ENCODE peak calls at places on chromosomes 3 and 15, in six cellular contexts. One of them, this sample, is unnamed.

GRCh38 chr15:72196409-72197044 is 1.1 kb downstream of the GRAMD2A start:
- DNase-seq in ACHN: no peak
- DNase-seq in HTR-8/SVneo: no peak
- DNase-seq in lower lobe of right lung: no peak
- DNase-seq in amniotic stem cell: no peak
- DNase-seq in T-helper 9 cell: no peak
- DNase-seq in this sample: no peak

GRCh38 chr3:33278106-33278672 is 947 bp downstream of the FBXL2 start:
- DNase-seq in lower lobe of right lung: no peak
- DNase-seq in ACHN: peak
- DNase-seq in T-helper 9 cell: no peak
- DNase-seq in HTR-8/SVneo: no peak
- DNase-seq in amniotic stem cell: no peak
- DNase-seq in this sample: no peak

GRCh38 chr3:127637546-127637945 is 8.6 kb downstream of the PODXL2 start:
- DNase-seq in amniotic stem cell: no peak
- DNase-seq in HTR-8/SVneo: no peak
- DNase-seq in lower lobe of right lung: no peak
- DNase-seq in ACHN: no peak
- DNase-seq in T-helper 9 cell: no peak
- DNase-seq in this sample: no peak

GRCh38 chr3:23113455-23114171 is 89.5 kb upstream of the UBE2E2 start:
- DNase-seq in ACHN: no peak
- DNase-seq in lower lobe of right lung: no peak
- DNase-seq in T-helper 9 cell: no peak
- DNase-seq in amniotic stem cell: no peak
- DNase-seq in HTR-8/SVneo: no peak
- DNase-seq in this sample: no peak

GRCh38 chr3:194367992-194368841 is 1.3 kb downstream of the LRRC15 start:
- DNase-seq in HTR-8/SVneo: no peak
- DNase-seq in amniotic stem cell: peak
- DNase-seq in lower lobe of right lung: no peak
- DNase-seq in T-helper 9 cell: no peak
- DNase-seq in ACHN: no peak
- DNase-seq in this sample: peak

GRCh38 chr3:82100378-82100777 is 338.9 kb upstream of the GBE1 start:
- DNase-seq in ACHN: peak
- DNase-seq in HTR-8/SVneo: peak
- DNase-seq in T-helper 9 cell: no peak
- DNase-seq in lower lobe of right lung: no peak
- DNase-seq in amniotic stem cell: no peak
- DNase-seq in this sample: no peak

GRCh38 chr15:31264534-31265089 is 62.0 kb upstream of the KLF13 start:
- DNase-seq in T-helper 9 cell: no peak
- DNase-seq in lower lobe of right lung: no peak
- DNase-seq in amniotic stem cell: no peak
- DNase-seq in ACHN: no peak
- DNase-seq in HTR-8/SVneo: no peak
- DNase-seq in this sample: no peak

GRCh38 chr3:66858656-66859381 is 139.3 kb upstream of the KBTBD8 start:
- DNase-seq in lower lobe of right lung: no peak
- DNase-seq in T-helper 9 cell: no peak
- DNase-seq in amniotic stem cell: no peak
- DNase-seq in HTR-8/SVneo: no peak
- DNase-seq in ACHN: no peak
- DNase-seq in this sample: no peak

GRCh38 chr3:149426325-149426724 is 48.2 kb upstream of the TM4SF4 start:
- DNase-seq in ACHN: no peak
- DNase-seq in HTR-8/SVneo: no peak
- DNase-seq in T-helper 9 cell: no peak
- DNase-seq in lower lobe of right lung: no peak
- DNase-seq in amniotic stem cell: no peak
- DNase-seq in this sample: no peak

GRCh38 chr3:16388850-16389411 is 123.9 kb downstream of the OXNAD1 start:
- DNase-seq in HTR-8/SVneo: no peak
- DNase-seq in T-helper 9 cell: no peak
- DNase-seq in lower lobe of right lung: no peak
- DNase-seq in ACHN: no peak
- DNase-seq in amniotic stem cell: no peak
- DNase-seq in this sample: peak

GRCh38 chr15:40859206-40859851 is 14.7 kb downstream of the RHOV start:
- DNase-seq in ACHN: peak
- DNase-seq in HTR-8/SVneo: peak
- DNase-seq in T-helper 9 cell: peak
- DNase-seq in amniotic stem cell: peak
- DNase-seq in lower lobe of right lung: peak
- DNase-seq in this sample: peak

GRCh38 chr3:156762631-156763185 is 63.4 kb upstream of the LEKR1 start:
- DNase-seq in T-helper 9 cell: no peak
- DNase-seq in ACHN: no peak
- DNase-seq in amniotic stem cell: no peak
- DNase-seq in HTR-8/SVneo: no peak
- DNase-seq in lower lobe of right lung: no peak
- DNase-seq in this sample: peak

GRCh38 chr15:35783203-35783602 is 237.2 kb upstream of the DPH6 start:
- DNase-seq in amniotic stem cell: no peak
- DNase-seq in HTR-8/SVneo: no peak
- DNase-seq in ACHN: no peak
- DNase-seq in lower lobe of right lung: no peak
- DNase-seq in T-helper 9 cell: no peak
- DNase-seq in this sample: no peak

GRCh38 chr3:193780810-193781472 is 187.9 kb downstream of the OPA1 start:
- DNase-seq in HTR-8/SVneo: peak
- DNase-seq in ACHN: peak
- DNase-seq in lower lobe of right lung: peak
- DNase-seq in amniotic stem cell: peak
- DNase-seq in T-helper 9 cell: no peak
- DNase-seq in this sample: peak

GRCh38 chr15:62524848-62525247 is 359.8 kb upstream of the C2CD4B start:
- DNase-seq in ACHN: no peak
- DNase-seq in amniotic stem cell: no peak
- DNase-seq in lower lobe of right lung: no peak
- DNase-seq in T-helper 9 cell: no peak
- DNase-seq in HTR-8/SVneo: no peak
- DNase-seq in this sample: no peak

GRCh38 chr3:15015456-15015855 is 49.7 kb downstream of the MRPS25 start:
- DNase-seq in T-helper 9 cell: no peak
- DNase-seq in ACHN: no peak
- DNase-seq in lower lobe of right lung: no peak
- DNase-seq in amniotic stem cell: no peak
- DNase-seq in HTR-8/SVneo: no peak
- DNase-seq in this sample: no peak

GRCh38 chr3:15847239-15847638 is 49.5 kb upstream of the ANKRD28 start:
- DNase-seq in T-helper 9 cell: no peak
- DNase-seq in lower lobe of right lung: no peak
- DNase-seq in ACHN: no peak
- DNase-seq in amniotic stem cell: no peak
- DNase-seq in HTR-8/SVneo: no peak
- DNase-seq in this sample: no peak